ENCODE peak calls at places on chromosome 4, in six cellular contexts. O is sigmoid colon, N is suprapubic skin, I is breast epithelium, S is stomach, Z is transverse colon. E is an unnamed sample.

GRCh38 chr4:154569028-154569427 is 6.2 kb downstream of the FGB start:
- DNase-seq in O (no peak), N (no peak), I (no peak), S (no peak), Z (no peak), E (no peak)

GRCh38 chr4:129455462-129455861 is 359.5 kb downstream of the C4orf33 start:
- DNase-seq in O (no peak), N (no peak), I (no peak), S (no peak), Z (no peak), E (no peak)

GRCh38 chr4:10050171-10051120 is 29.1 kb upstream of the SLC2A9 start:
- DNase-seq in O (no peak), N (no peak), I (peak), S (no peak), Z (no peak), E (no peak)

GRCh38 chr4:88138561-88138960 is 19.9 kb downstream of the ABCG2 start:
- DNase-seq in O (no peak), N (no peak), I (no peak), S (no peak), Z (no peak), E (no peak)

GRCh38 chr4:2793920-2794706 is 1.2 kb downstream of the SH3BP2 start:
- DNase-seq in O (peak), N (peak), I (peak), S (peak), Z (peak), E (no peak)

GRCh38 chr4:152223600-152223999 is 312.3 kb downstream of the FBXW7 start:
- DNase-seq in O (no peak), N (no peak), I (no peak), S (no peak), Z (no peak), E (no peak)

GRCh38 chr4:14912426-14912825 is 89.9 kb upstream of the CPEB2 start:
- DNase-seq in O (no peak), N (no peak), I (no peak), S (no peak), Z (no peak), E (no peak)

GRCh38 chr4:161577604-161578301 is 586.0 kb downstream of the FSTL5 start:
- DNase-seq in O (no peak), N (no peak), I (no peak), S (no peak), Z (no peak), E (no peak)

GRCh38 chr4:76804060-76804459 is 93.9 kb downstream of the SOWAHB start:
- DNase-seq in O (no peak), N (no peak), I (no peak), S (no peak), Z (no peak), E (no peak)

GRCh38 chr4:6465985-6466384 is 6.4 kb downstream of the PPP2R2C start:
- DNase-seq in O (peak), N (no peak), I (no peak), S (no peak), Z (no peak), E (no peak)

GRCh38 chr4:8528713-8529112 is 51.5 kb upstream of the GPR78 start:
- DNase-seq in O (no peak), N (no peak), I (no peak), S (no peak), Z (no peak), E (no peak)

GRCh38 chr4:113189546-113189945 is 140.1 kb downstream of the ANK2 start:
- DNase-seq in O (no peak), N (no peak), I (no peak), S (no peak), Z (no peak), E (no peak)

GRCh38 chr4:86831262-86832090 is 17.7 kb downstream of the SLC10A6 start:
- DNase-seq in O (no peak), N (no peak), I (peak), S (no peak), Z (peak), E (no peak)

GRCh38 chr4:63123441-63123840 is 1285.8 kb downstream of the TECRL start:
- DNase-seq in O (no peak), N (no peak), I (no peak), S (no peak), Z (no peak), E (no peak)

GRCh38 chr4:132818091-132818490 is 331.0 kb upstream of the PCDH10 start:
- DNase-seq in O (no peak), N (no peak), I (no peak), S (no peak), Z (no peak), E (no peak)
- TF ChIP-seq CTCF in O (no peak), N (no peak), I (no peak), S (no peak), Z (no peak), E (no peak)

GRCh38 chr4:780730-781492 is 45.0 kb downstream of the CPLX1 start:
- DNase-seq in O (no peak), N (peak), I (no peak), S (no peak), Z (no peak), E (no peak)

GRCh38 chr4:776743-777441 is 49.0 kb downstream of the CPLX1 start:
- DNase-seq in O (no peak), N (no peak), I (no peak), S (no peak), Z (no peak), E (no peak)

GRCh38 chr4:781493-782216 is 44.3 kb downstream of the CPLX1 start:
- DNase-seq in O (peak), N (peak), I (peak), S (peak), Z (peak), E (peak)

GRCh38 chr4:779555-779954 is 46.4 kb downstream of the CPLX1 start:
- DNase-seq in O (no peak), N (no peak), I (no peak), S (no peak), Z (no peak), E (no peak)

DNA sequence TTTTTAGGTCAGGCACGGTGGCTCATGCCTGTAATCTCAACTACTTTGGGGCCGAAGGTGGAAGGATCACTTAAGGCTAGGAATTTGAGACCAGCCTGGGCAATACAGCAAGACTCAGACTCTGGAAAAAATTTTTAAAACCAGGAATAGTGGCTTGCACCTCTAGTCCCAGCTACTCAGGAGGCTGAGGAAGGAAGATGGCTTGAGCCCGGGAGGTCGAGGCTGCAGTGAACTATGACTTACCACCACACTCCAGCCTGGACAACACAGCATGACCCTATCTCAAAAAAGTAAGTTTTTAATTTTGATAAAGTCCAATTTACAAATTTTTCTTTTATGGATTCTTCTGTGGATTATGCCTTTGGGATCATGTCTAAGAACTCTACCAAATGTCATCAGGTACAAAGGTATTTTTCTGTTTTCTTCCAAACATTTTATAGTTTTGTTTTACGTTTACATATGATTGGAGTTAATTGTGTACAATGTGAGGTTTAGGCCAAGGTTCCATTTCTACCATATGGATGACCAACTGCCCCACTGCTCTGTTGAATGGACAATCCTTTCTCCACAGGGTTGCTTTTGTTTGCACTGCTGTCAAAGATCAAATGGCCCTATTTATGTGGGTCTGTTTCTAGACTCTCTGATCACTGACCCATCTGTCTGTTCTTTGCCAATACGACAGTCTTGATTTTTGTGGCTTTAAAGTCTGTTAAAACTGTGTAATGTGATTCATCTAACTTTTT is 48.2 kb downstream of the CPLX1 start:
- DNase-seq in O (no peak), N (no peak), I (no peak), S (no peak), Z (no peak), E (no peak)
- TF ChIP-seq POLR2AphosphoS5 in O (no peak), N (no peak), I (no peak), S (no peak), Z (no peak), E (no peak)

GRCh38 chr4:102823464-102823863 is 3.9 kb downstream of the UBE2D3 start:
- DNase-seq in O (no peak), N (no peak), I (no peak), S (no peak), Z (no peak), E (no peak)
- H3K4me3 ChIP-seq in O (no peak), N (peak), I (peak), S (peak), Z (no peak), E (no peak)

DNA sequence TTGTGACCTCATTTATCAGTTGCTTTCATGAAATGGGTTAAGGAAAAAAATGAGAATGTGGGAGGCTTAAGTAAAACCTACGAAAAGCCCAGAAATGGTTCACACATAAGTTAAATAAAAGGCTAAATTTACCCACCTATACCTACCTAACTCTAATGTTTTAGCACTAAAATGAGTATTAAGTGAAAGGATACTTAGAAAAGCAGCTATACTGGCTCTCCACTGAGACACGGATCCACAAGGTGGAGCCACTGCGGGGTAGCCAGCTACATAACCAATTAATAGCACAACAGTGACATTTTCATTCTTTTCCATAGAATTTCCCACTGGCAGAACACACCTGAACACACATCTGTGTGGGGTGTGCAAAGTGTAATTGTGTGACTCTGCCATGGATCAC is 101.9 kb downstream of the MAML3 start:
- DNase-seq in O (no peak), N (no peak), I (no peak), S (peak), Z (peak), E (peak)
- TF ChIP-seq CTCF in O (peak), N (no peak), I (no peak), S (peak), Z (peak), E (peak)

DNA sequence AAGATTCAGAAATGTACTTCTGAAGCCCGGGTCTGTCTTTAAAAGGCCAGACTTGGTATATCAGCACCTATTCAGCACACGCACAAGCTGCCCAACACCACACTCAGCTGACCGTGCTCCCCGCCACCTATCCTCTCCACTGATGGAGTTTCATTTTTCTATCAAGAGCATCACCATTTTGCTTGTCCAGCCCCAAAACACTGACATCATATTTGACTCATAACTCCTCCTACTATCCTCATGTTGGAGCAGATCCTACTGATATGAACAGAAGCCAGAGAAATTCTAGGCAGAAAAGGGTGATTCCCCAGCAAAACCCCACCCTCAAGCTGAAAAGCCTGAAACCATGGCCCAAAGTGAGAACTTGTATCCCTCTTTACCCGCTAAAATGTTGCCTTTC is 100.2 kb downstream of the SORBS2 start:
- DNase-seq in O (no peak), N (no peak), I (no peak), S (no peak), Z (no peak), E (no peak)
- TF ChIP-seq POLR2AphosphoS5 in O (no peak), N (no peak), I (no peak), S (no peak), Z (no peak), E (no peak)

E was measured in prostate gland.